ENCODE peak calls at places on chromosomes 4 and X, in four cellular contexts. Z, J, B and I are unnamed samples.

GRCh38 chrX:69306063-69306404 is 140.8 kb upstream of the PJA1 start:
- DNase-seq in Z (no peak), J (no peak), B (no peak), I (no peak)

GRCh38 chrX:8668797-8669196 is 63.1 kb downstream of the ANOS1 start:
- DNase-seq in Z (no peak), J (no peak), B (no peak), I (no peak)

GRCh38 chrX:104195489-104196084 is 29.3 kb downstream of the FAM199X start:
- DNase-seq in Z (no peak), J (peak; percentile 40), B (no peak), I (no peak)

GRCh38 chrX:129720741-129721140 is 18.0 kb upstream of the XPNPEP2 start:
- DNase-seq in Z (no peak), J (no peak), B (no peak), I (no peak)

GRCh38 chrX:41923925-41924693 is 755 bp upstream of the CASK start:
- DNase-seq in Z (peak; percentile 51), J (peak; percentile 35), B (no peak), I (peak; percentile 43)

GRCh38 chr4:14920237-14920636 is 82.0 kb upstream of the CPEB2 start:
- DNase-seq in Z (no peak), J (no peak), B (no peak), I (no peak)

GRCh38 chr4:112189754-112190153 is 41.8 kb upstream of the AP1AR start:
- DNase-seq in Z (no peak), J (peak; percentile 62), B (no peak), I (no peak)

GRCh38 chr4:139844057-139844456 is 178.4 kb downstream of the MGST2 start:
- DNase-seq in Z (no peak), J (peak; percentile 18), B (no peak), I (no peak)

GRCh38 chr4:71729856-71730255 is 54.0 kb downstream of the GC start:
- DNase-seq in Z (no peak), J (no peak), B (no peak), I (no peak)

GRCh38 chr4:97994765-97995465 is 148.4 kb downstream of the STPG2 start:
- DNase-seq in Z (no peak), J (no peak), B (no peak), I (no peak)

GRCh38 chrX:125778256-125778655 is 387.8 kb downstream of the DCAF12L2 start:
- DNase-seq in Z (no peak), J (no peak), B (no peak), I (no peak)

GRCh38 chrX:40281341-40282005 is 183.7 kb upstream of the BCOR start:
- DNase-seq in Z (no peak), J (no peak), B (no peak), I (no peak)

GRCh38 chr4:2702361-2702760 is 53.8 kb downstream of the TNIP2 start:
- DNase-seq in Z (no peak), J (no peak), B (no peak), I (no peak)

GRCh38 chrX:48531359-48531954 is 8.1 kb upstream of the TBC1D25 start:
- DNase-seq in Z (no peak), J (peak; percentile 79), B (no peak), I (no peak)

GRCh38 chr4:68404153-68404552 is 43.1 kb upstream of the TMPRSS11E start:
- DNase-seq in Z (no peak), J (no peak), B (no peak), I (no peak)

GRCh38 chr4:186144596-186145569 is 40.4 kb downstream of the FAM149A start:
- DNase-seq in Z (peak; percentile 55), J (peak; percentile 51), B (peak; percentile 50), I (peak; percentile 83)

GRCh38 chrX:66731398-66731797 is 92.5 kb upstream of the EDA2R start:
- DNase-seq in Z (no peak), J (peak; percentile 14), B (no peak), I (no peak)

GRCh38 chrX:66728818-66729271 is 90.0 kb upstream of the EDA2R start:
- DNase-seq in Z (peak; percentile 54), J (peak; percentile 33), B (peak; percentile 37), I (peak; percentile 52)
- H3K4me3 ChIP-seq in Z (peak overlapping the region; percentile 34), J (peak overlapping the region; percentile 38), B (peak overlapping the region; percentile 23), I (peak overlapping the region; percentile 29)

GRCh38 chr4:101292214-101292613 is 55.1 kb downstream of the PPP3CA start:
- DNase-seq in Z (no peak), J (no peak), B (no peak), I (no peak)
- H3K27ac ChIP-seq in Z (no peak overlapping the region), J (no peak overlapping the region), B (no peak overlapping the region), I (no peak overlapping the region)

GRCh38 chr4:100696531-100696930 is 178.7 kb upstream of the EMCN start:
- DNase-seq in Z (no peak), J (no peak), B (no peak), I (no peak)
- H3K4me3 ChIP-seq in Z (no peak overlapping the region), J (no peak overlapping the region), B (no peak overlapping the region), I (no peak overlapping the region)

GRCh38 chr4:56630876-56631666 is 50.0 kb downstream of the HOPX start:
- DNase-seq in Z (no peak), J (peak; percentile 81), B (no peak), I (no peak)
- H3K27ac ChIP-seq in Z (peak overlapping the region; percentile 39), J (no peak overlapping the region), B (no peak overlapping the region), I (no peak overlapping the region)

GRCh38 chr4:121693450-121693849 is 3.3 kb downstream of the ANXA5 start:
- DNase-seq in Z (no peak), J (no peak), B (no peak), I (no peak)

GRCh38 chr4:121688696-121689095 is 8.1 kb downstream of the ANXA5 start:
- DNase-seq in Z (no peak), J (no peak), B (no peak), I (no peak)

GRCh38 chr4:121688261-121688660 is 8.5 kb downstream of the ANXA5 start:
- DNase-seq in Z (no peak), J (no peak), B (no peak), I (no peak)

GRCh38 chr4:121692261-121692660 is 4.5 kb downstream of the ANXA5 start:
- DNase-seq in Z (no peak), J (no peak), B (no peak), I (no peak)

DNA sequence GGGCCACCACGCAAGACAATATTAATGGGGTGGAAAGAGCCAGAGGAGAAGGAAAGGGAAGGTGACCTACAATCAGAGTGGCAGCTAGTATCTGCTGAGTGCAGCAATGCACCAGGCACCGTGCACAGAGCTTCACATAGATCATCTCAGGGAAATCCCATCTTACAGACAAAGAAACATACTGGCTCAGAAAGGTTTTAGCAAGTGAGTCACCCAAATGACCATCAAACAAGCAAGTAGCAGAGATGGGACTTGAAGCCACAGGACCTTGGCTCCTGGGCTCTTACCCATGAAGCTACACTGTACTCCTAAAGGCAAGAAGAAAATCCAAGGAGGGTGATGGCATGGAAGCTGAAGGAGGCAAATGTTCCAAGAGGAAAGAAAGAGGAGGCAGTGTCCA is 6.8 kb downstream of the ANXA5 start:
- DNase-seq in Z (no peak), J (peak; percentile 43), B (no peak), I (no peak)
- H3K4me3 ChIP-seq in Z (no peak overlapping the region), J (peak overlapping the region; percentile 40), B (no peak overlapping the region), I (no peak overlapping the region)

GRCh38 chr4:153532227-153532626 is 66.1 kb downstream of the TMEM131L start:
- DNase-seq in Z (no peak), J (no peak), B (no peak), I (no peak)
- H3K27ac ChIP-seq in Z (no peak overlapping the region), J (no peak overlapping the region), B (no peak overlapping the region), I (peak overlapping the region; percentile 71)

DNA sequence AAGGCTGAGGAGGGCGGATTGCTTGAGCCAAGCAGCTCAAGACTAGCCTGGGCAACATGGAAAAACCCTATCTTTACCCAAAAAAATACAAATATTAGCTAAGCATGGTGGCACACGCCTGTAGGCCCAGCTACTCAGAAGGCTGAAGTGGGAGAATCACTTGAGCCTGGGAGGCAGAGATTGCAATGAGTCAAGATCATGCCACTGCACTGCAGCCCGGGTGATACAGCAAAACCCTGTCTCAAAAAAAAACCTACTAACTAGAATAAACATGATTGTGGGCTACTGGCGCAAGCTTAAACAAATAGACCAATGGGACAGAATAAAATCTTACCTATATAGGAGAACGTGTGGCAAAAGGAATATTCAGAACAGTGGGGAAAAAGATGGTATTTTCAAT is 7.3 kb downstream of the CDKL2 start:
- DNase-seq in Z (no peak), J (no peak), B (peak; percentile 56), I (no peak)
- H3K4me3 ChIP-seq in Z (no peak overlapping the region), J (no peak overlapping the region), B (no peak overlapping the region), I (no peak overlapping the region)

DNA sequence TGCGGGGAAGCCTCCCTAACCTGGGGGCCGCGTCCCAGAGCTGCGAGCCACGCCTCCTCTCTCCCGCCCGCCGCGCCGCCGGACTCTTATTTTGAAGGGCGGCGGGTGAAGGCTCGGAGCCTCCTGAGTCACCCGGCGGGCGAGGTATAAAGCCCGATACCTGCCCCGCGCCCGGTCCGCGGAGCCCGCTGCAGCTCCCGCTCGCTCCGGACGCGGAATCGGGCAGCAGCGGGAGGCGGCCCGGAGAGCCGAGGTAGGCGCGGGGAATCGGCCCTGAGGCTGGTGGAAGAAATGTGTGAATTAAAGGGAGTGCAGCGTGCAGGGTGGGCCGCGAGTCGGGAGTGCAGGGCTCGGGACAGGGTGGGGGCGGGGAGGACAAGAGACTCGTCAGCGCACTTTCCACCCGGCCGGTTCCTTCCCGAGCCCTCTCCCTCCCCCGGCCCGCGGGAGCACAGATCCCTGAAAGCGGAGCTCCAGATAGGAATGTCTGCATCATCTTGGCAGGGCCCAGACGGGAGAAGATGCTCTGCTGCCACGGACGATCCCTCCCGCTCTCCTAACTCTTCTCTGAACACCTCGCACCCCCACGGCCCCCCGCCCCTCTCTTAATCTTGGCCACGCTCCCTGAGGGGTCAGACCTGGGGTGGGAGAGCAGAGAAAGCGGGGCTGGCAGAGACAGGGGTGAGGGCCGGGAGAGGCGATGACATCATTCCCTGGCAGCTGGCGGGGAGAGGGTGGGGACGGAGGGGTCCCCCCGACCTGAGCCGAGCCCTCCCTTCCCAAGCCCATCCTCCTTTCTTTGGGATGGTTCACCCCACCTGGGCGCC is 177.9 kb downstream of the CBR4 start:
- DNase-seq in Z (peak; percentile 85), J (peak; percentile 87), B (peak; percentile 77), I (peak; percentile 84)
- H3K27ac ChIP-seq in Z (peak overlapping the region; percentile 93), J (peak overlapping the region; percentile 92), B (peak overlapping the region; percentile 88), I (peak overlapping the region; percentile 88)

GRCh38 chr4:173857828-173858227 is 327.8 kb upstream of the HAND2 start:
- DNase-seq in Z (no peak), J (no peak), B (no peak), I (no peak)
- H3K4me3 ChIP-seq in Z (no peak overlapping the region), J (no peak overlapping the region), B (no peak overlapping the region), I (no peak overlapping the region)

DNA sequence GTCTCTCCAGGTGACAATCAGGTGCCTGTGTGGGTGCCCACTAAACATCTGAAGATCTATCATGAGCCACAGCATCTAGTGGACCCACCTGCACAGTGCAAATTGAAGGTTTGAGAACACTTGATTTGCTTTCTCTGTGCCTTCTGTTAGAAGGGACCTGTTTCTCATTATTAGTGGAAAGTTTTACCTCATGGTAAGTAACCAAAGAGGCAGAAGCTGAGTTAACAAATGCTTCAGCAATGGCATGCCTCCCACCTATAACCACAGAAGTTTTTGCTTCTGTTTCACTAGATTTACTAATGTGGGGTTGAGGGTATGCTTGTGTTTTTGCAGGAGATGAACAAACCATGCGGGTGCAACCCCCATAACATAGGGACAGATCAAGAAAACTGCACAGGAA is 297.4 kb upstream of the DKK2 start:
- DNase-seq in Z (no peak), J (no peak), B (no peak), I (no peak)
- H3K27ac ChIP-seq in Z (no peak overlapping the region), J (no peak overlapping the region), B (no peak overlapping the region), I (no peak overlapping the region)